ENCODE peak calls at places on chromosomes 4 and X, in nine cellular contexts. S is Peyer's patch, V is K562, B is OCI-LY7, K is lower lobe of right lung, L is endodermal cell, N is fibroblast of lung, X is body of pancreas, A is Panc1. F is an unnamed sample.

GRCh38 chr4:111064342-111064993 is 441.6 kb upstream of the PITX2 start:
- DNase-seq in S (no peak), V (no peak), B (no peak), K (no peak), L (peak; percentile 62), N (no peak), X (no peak), A (no peak), F (no peak)

GRCh38 chrX:120000490-120001246 is 57.1 kb upstream of the NKAP start:
- DNase-seq in S (no peak), V (no peak), B (no peak), K (no peak), L (peak; percentile 53), N (no peak), X (no peak), A (no peak), F (no peak)

GRCh38 chr4:34170941-34171340 is 2073.4 kb downstream of the ARAP2 start:
- DNase-seq in S (no peak), V (no peak), B (no peak), K (no peak), L (no peak), N (no peak), X (no peak), A (no peak), F (no peak)

GRCh38 chrX:102063445-102064074 is 61.9 kb upstream of the TCEAL2 start:
- DNase-seq in S (no peak), V (no peak), B (peak; percentile 19), K (no peak), L (no peak), N (no peak), X (no peak), A (no peak), F (no peak)

GRCh38 chrX:69179380-69179911 is 14.2 kb upstream of the PJA1 start:
- DNase-seq in S (no peak), V (no peak), B (no peak), K (no peak), L (peak; percentile 70), N (peak; percentile 24), X (peak; percentile 21), A (no peak), F (no peak)

GRCh38 chr4:106818764-106819163 is 217.3 kb downstream of the DKK2 start:
- DNase-seq in S (no peak), V (no peak), B (no peak), K (no peak), L (no peak), N (peak; percentile 2), X (no peak), A (no peak), F (no peak)

GRCh38 chr4:142532054-142532453 is 314.0 kb downstream of the INPP4B start:
- DNase-seq in S (no peak), V (no peak), B (no peak), K (no peak), L (no peak), N (no peak), X (no peak), A (no peak), F (no peak)

GRCh38 chrX:130082244-130083106 is 27.8 kb downstream of the ELF4 start:
- DNase-seq in S (peak; percentile 75), V (peak; percentile 78), B (peak; percentile 67), K (peak; percentile 73), L (no peak), N (no peak), X (no peak), A (no peak), F (peak; percentile 95)

GRCh38 chrX:108307408-108308085 is 130.7 kb downstream of the COL4A6 start:
- DNase-seq in S (no peak), V (no peak), B (no peak), K (peak; percentile 61), L (no peak), N (no peak), X (no peak), A (no peak), F (no peak)

GRCh38 chr4:10272511-10272910 is 155.9 kb upstream of the WDR1 start:
- DNase-seq in S (no peak), V (no peak), B (no peak), K (no peak), L (no peak), N (no peak), X (no peak), A (no peak), F (no peak)

GRCh38 chr4:83535945-83536648 is at the start of gene GPAT3:
- DNase-seq in S (peak; percentile 93), V (peak; percentile 84), B (no peak), K (peak; percentile 91), L (peak; percentile 87), N (peak; percentile 60), X (peak; percentile 91), A (peak; percentile 54), F (peak; percentile 50)

GRCh38 chrX:133674726-133675470 is 259.6 kb upstream of the GPC4 start:
- DNase-seq in S (no peak), V (no peak), B (no peak), K (no peak), L (peak; percentile 70), N (no peak), X (peak; percentile 32), A (no peak), F (no peak)

GRCh38 chrX:150324035-150324728 is 38.9 kb upstream of the MAMLD1 start:
- DNase-seq in S (no peak), V (no peak), B (no peak), K (no peak), L (no peak), N (peak; percentile 73), X (peak; percentile 19), A (peak; percentile 7), F (no peak)

GRCh38 chrX:119692241-119693031 is 532 bp downstream of the SEPTIN6 start:
- DNase-seq in S (peak; percentile 80), V (peak; percentile 65), B (peak; percentile 67), K (peak; percentile 54), L (peak; percentile 73), N (peak; percentile 74), X (peak; percentile 30), A (no peak), F (peak; percentile 49)

GRCh38 chrX:11557120-11557519 is 108.6 kb downstream of the ARHGAP6 start:
- DNase-seq in S (no peak), V (no peak), B (no peak), K (no peak), L (no peak), N (peak; percentile 63), X (no peak), A (no peak), F (no peak)

GRCh38 chr4:3389879-3390840 is 51.6 kb upstream of the HGFAC start:
- DNase-seq in S (no peak), V (no peak), B (no peak), K (peak; percentile 46), L (peak; percentile 59), N (no peak), X (no peak), A (no peak), F (no peak)

GRCh38 chr4:3388461-3389185 is 53.1 kb upstream of the HGFAC start:
- DNase-seq in S (no peak), V (no peak), B (no peak), K (peak; percentile 55), L (peak; percentile 59), N (peak; percentile 60), X (no peak), A (no peak), F (no peak)

GRCh38 chr4:3387943-3388348 is 53.8 kb upstream of the HGFAC start:
- DNase-seq in S (peak; percentile 84), V (no peak), B (no peak), K (peak; percentile 92), L (peak; percentile 62), N (peak; percentile 25), X (peak; percentile 62), A (no peak), F (no peak)

GRCh38 chr4:3387154-3387942 is 54.4 kb upstream of the HGFAC start:
- DNase-seq in S (no peak), V (no peak), B (peak; percentile 71), K (peak; percentile 48), L (peak; percentile 64), N (no peak), X (no peak), A (no peak), F (no peak)

GRCh38 chr4:3389186-3389878 is 52.4 kb upstream of the HGFAC start:
- DNase-seq in S (no peak), V (no peak), B (no peak), K (peak; percentile 47), L (no peak), N (no peak), X (no peak), A (no peak), F (no peak)
- H3K4me3 ChIP-seq in S (no peak overlapping the region), V (no peak overlapping the region), B (no peak overlapping the region), K (peak overlapping the region; percentile 44), L (no peak overlapping the region), N (peak overlapping the region; percentile 28), X (no peak overlapping the region), A (peak overlapping the region; percentile 12), F (no peak overlapping the region)

DNA sequence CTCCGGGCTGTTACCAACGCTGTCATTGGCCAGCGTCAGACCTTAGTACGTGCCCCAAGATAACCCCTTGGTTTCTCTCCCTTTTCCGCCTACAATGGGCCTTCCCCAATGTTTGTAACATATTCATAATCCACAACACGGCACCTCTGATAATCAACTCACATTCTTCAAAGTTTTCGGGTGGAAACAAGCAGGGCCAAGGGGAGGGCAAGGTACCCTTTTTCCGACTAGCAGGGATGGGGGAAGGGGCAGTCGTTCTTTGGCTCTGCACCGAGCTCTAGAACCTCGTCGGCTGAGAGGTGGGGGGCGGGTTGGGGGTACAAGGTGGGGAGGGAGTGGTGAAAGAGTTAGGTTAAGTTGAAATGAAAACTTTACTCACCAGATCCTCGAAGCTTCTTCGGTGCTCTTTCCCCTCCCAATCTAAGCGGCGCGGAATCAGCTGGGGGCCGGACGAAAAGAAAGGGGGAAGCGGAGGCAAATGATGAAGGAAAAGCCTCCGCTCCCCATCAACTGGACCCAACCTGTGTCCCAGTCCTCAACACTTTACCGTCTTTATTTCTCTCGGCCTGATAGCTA is 1.4 kb downstream of the BRWD3 start:
- DNase-seq in S (peak; percentile 91), V (peak; percentile 88), B (peak; percentile 82), K (peak; percentile 79), L (peak; percentile 77), N (peak; percentile 71), X (peak; percentile 79), A (no peak), F (peak; percentile 83)
- H3K27ac ChIP-seq in S (peak overlapping the region; percentile 86), V (peak overlapping the region; percentile 69), B (peak overlapping the region; percentile 78), K (peak overlapping the region; percentile 80), L (no peak overlapping the region), N (peak overlapping the region; percentile 54), X (peak overlapping the region; percentile 92), A (peak overlapping the region; percentile 81), F (peak overlapping the region; percentile 92)

GRCh38 chrX:146346102-146346501 is 463.5 kb upstream of the CXorf51B start:
- DNase-seq in S (no peak), V (no peak), B (no peak), K (no peak), L (no peak), N (no peak), X (no peak), A (no peak), F (no peak)
- H3K9me3 ChIP-seq in S (no peaks in the 10 kb centered on the region), V (no peaks in the 10 kb centered on the region), B (no peaks in the 10 kb centered on the region), K (no peaks in the 10 kb centered on the region), L (peaks cover 42% of the 10 kb centered on the region), N (no peaks in the 10 kb centered on the region), X (no peaks in the 10 kb centered on the region), A (no peaks in the 10 kb centered on the region), F (no peaks in the 10 kb centered on the region)

DNA sequence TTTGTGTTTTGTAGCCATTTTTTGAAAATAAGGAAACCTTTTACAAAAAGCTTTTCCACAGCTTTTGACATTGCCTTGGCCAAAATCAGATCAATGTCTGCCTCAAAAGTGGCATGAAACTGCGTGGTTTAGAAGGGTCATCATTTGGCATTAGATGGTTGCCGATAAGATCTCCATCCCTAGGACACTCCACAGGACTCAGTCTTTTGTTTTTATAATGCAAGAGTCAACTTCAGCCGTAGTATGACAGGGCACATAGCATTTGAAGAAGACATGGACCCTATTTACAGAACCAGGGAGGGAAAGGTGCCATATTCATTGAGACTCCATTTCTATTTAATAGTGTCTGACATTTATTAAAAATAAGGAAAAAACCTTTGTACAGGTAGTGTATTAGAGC is 1.3 kb downstream of the RTL8A start:
- DNase-seq in S (no peak), V (no peak), B (no peak), K (no peak), L (no peak), N (no peak), X (no peak), A (no peak), F (no peak)
- H3K4me3 ChIP-seq in S (peak overlapping the region; percentile 68), V (peak overlapping the region; percentile 59), B (no peak overlapping the region), K (peak overlapping the region; percentile 66), L (peak overlapping the region; percentile 81), N (peak overlapping the region; percentile 67), X (no peak overlapping the region), A (peak overlapping the region; percentile 85), F (peak overlapping the region; percentile 57)

F was measured in CD4-positive, CD25-positive, alpha-beta regulatory T cell.